ENCODE peak calls at places on chromosome 2, in four cellular contexts. One of them, this sample, is unnamed. For H3K27me3, the result is how much of the 10 kb centered on the place peaks cover.

GRCh38 chr2:37856101-37856751 is 68.9 kb upstream of the RMDN2 start:
- DNase-seq in fibroblast of lung: no peak
- DNase-seq in K562: no peak
- DNase-seq in SK-N-SH: peak
- DNase-seq in this sample: no peak

GRCh38 chr2:69227717-69228116 is 159.3 kb downstream of the GFPT1 start:
- DNase-seq in fibroblast of lung: no peak
- DNase-seq in K562: no peak
- DNase-seq in SK-N-SH: no peak
- DNase-seq in this sample: no peak

GRCh38 chr2:229610359-229610758 is 104.0 kb downstream of the DNER start:
- DNase-seq in fibroblast of lung: peak
- DNase-seq in K562: no peak
- DNase-seq in SK-N-SH: no peak
- DNase-seq in this sample: no peak

GRCh38 chr2:1730047-1730937 is 14.0 kb downstream of the PXDN start:
- DNase-seq in fibroblast of lung: peak
- DNase-seq in K562: no peak
- DNase-seq in SK-N-SH: peak
- DNase-seq in this sample: peak

GRCh38 chr2:205505344-205505743 is 177.0 kb upstream of the NRP2 start:
- DNase-seq in K562: no peak
- DNase-seq in SK-N-SH: no peak
- DNase-seq in fibroblast of lung: no peak
- DNase-seq in this sample: no peak

GRCh38 chr2:71948781-71949536 is 198.7 kb downstream of the CYP26B1 start:
- DNase-seq in SK-N-SH: no peak
- DNase-seq in fibroblast of lung: peak
- DNase-seq in K562: peak
- DNase-seq in this sample: peak

GRCh38 chr2:28619213-28620196 is 123.6 kb downstream of the PLB1 start:
- DNase-seq in K562: no peak
- DNase-seq in SK-N-SH: no peak
- DNase-seq in fibroblast of lung: no peak
- DNase-seq in this sample: no peak

GRCh38 chr2:136191041-136191440 is 73.1 kb upstream of the CXCR4 start:
- DNase-seq in SK-N-SH: no peak
- DNase-seq in fibroblast of lung: no peak
- DNase-seq in K562: no peak
- DNase-seq in this sample: peak

GRCh38 chr2:178733975-178734374 is 73.2 kb downstream of the TTN start:
- DNase-seq in K562: no peak
- DNase-seq in fibroblast of lung: no peak
- DNase-seq in SK-N-SH: no peak
- DNase-seq in this sample: no peak

GRCh38 chr2:46380038-46380940 is 83.1 kb downstream of the EPAS1 start:
- DNase-seq in SK-N-SH: no peak
- DNase-seq in K562: no peak
- DNase-seq in fibroblast of lung: no peak
- DNase-seq in this sample: peak

GRCh38 chr2:48978131-48978530 is 176.2 kb downstream of the FSHR start:
- DNase-seq in K562: no peak
- DNase-seq in fibroblast of lung: no peak
- DNase-seq in SK-N-SH: peak
- DNase-seq in this sample: no peak

GRCh38 chr2:239806276-239806675 is 218.9 kb downstream of the NDUFA10 start:
- DNase-seq in fibroblast of lung: no peak
- DNase-seq in SK-N-SH: no peak
- DNase-seq in K562: no peak
- DNase-seq in this sample: peak

GRCh38 chr2:59259913-59260312 is 1018.8 kb upstream of the FANCL start:
- DNase-seq in fibroblast of lung: no peak
- DNase-seq in SK-N-SH: no peak
- DNase-seq in K562: no peak
- DNase-seq in this sample: no peak

GRCh38 chr2:178403671-178404379 is 47.1 kb downstream of the PRKRA start:
- DNase-seq in SK-N-SH: no peak
- DNase-seq in K562: no peak
- DNase-seq in fibroblast of lung: no peak
- DNase-seq in this sample: no peak

GRCh38 chr2:1859671-1860450 is 115.5 kb upstream of the PXDN start:
- DNase-seq in SK-N-SH: no peak
- DNase-seq in K562: no peak
- DNase-seq in fibroblast of lung: no peak
- DNase-seq in this sample: no peak

GRCh38 chr2:75277111-75277510 is 77.8 kb upstream of the TACR1 start:
- DNase-seq in fibroblast of lung: peak
- DNase-seq in K562: no peak
- DNase-seq in SK-N-SH: no peak
- DNase-seq in this sample: no peak

GRCh38 chr2:106972782-106973181 is 86.8 kb upstream of the ST6GAL2 start:
- DNase-seq in K562: no peak
- DNase-seq in SK-N-SH: no peak
- DNase-seq in fibroblast of lung: peak
- DNase-seq in this sample: no peak

GRCh38 chr2:134499307-134499706 is 219.5 kb downstream of the TMEM163 start:
- DNase-seq in SK-N-SH: peak
- DNase-seq in fibroblast of lung: no peak
- DNase-seq in K562: no peak
- DNase-seq in this sample: no peak
- H3K27ac ChIP-seq in SK-N-SH: peak
- H3K27ac ChIP-seq in fibroblast of lung: no peak
- H3K27ac ChIP-seq in K562: no peak
- H3K27ac ChIP-seq in this sample: no peak

DNA sequence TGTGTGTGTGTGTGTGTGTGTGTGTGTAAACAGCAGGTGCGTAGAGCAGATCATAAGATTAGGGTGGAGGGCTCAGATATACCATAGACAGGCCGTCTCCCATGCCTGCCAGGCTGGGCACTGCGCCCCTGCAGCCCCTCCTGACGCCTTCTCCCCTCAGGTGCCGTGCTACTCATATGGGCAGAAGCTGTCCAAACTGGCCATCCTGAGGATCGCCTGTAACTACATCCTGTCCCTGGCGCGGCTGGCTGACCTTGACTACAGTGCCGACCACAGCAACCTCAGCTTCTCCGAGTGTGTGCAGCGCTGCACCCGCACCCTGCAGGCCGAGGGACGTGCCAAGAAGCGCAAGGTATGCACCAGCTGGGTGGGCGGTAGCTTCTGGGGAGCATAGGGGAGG is 10.0 kb downstream of the ATOH8 start:
- DNase-seq in SK-N-SH: no peak
- DNase-seq in K562: no peak
- DNase-seq in fibroblast of lung: no peak
- DNase-seq in this sample: no peak
- H3K27me3 ChIP-seq in SK-N-SH: under half
- H3K27me3 ChIP-seq in K562: half or more
- H3K27me3 ChIP-seq in fibroblast of lung: under half
- H3K27me3 ChIP-seq in this sample: under half

GRCh38 chr2:20607446-20607845 is 43.5 kb downstream of the HS1BP3 start:
- DNase-seq in fibroblast of lung: no peak
- DNase-seq in SK-N-SH: no peak
- DNase-seq in K562: no peak
- DNase-seq in this sample: no peak

GRCh38 chr2:20609349-20609994 is 41.4 kb downstream of the HS1BP3 start:
- DNase-seq in fibroblast of lung: peak
- DNase-seq in K562: peak
- DNase-seq in SK-N-SH: no peak
- DNase-seq in this sample: peak

GRCh38 chr2:20609995-20610357 is 40.9 kb downstream of the HS1BP3 start:
- DNase-seq in fibroblast of lung: no peak
- DNase-seq in K562: no peak
- DNase-seq in SK-N-SH: no peak
- DNase-seq in this sample: peak

GRCh38 chr2:20611077-20611843 is 39.6 kb downstream of the HS1BP3 start:
- DNase-seq in SK-N-SH: no peak
- DNase-seq in fibroblast of lung: peak
- DNase-seq in K562: no peak
- DNase-seq in this sample: peak

DNA sequence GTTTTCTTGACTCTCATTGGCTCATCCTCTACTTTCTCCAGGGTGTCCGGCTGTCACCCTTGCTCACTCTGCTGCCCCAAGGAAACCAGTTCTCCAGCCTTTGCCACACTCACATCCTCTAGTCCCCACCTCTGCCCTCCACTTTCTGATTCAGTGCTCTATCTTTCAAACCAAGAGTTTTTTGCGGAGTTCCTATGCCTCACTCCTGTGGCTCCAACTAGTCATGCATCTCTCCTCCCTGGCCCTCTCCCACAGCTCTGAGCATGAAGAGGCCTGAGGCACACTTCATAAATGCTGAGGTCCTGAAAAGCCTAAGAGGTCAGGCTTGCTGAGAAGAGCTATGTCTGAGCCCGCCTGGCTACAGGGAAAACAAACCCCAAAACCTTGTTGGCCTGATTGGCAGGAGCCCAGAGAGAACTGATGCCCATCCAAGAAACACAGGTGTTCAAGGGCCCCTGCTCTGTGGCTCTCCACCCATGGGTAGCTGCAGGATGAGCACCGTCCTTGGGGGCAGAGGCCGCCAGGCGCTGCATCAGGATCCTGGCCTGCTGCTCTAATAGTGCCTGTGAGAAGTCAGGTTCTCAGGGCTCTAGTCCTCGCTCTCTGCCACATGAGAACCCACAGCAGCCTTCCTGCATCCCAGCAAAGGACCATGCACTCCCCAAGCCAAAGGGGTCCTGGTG is 42.1 kb downstream of the HS1BP3 start:
- DNase-seq in SK-N-SH: no peak
- DNase-seq in fibroblast of lung: peak
- DNase-seq in K562: no peak
- DNase-seq in this sample: peak
- H3K9ac ChIP-seq in SK-N-SH: no peak
- H3K9ac ChIP-seq in fibroblast of lung: no peak
- H3K9ac ChIP-seq in K562: no peak
- H3K9ac ChIP-seq in this sample: no peak

GRCh38 chr2:134245340-134245984 is 8.4 kb upstream of the MGAT5 start:
- DNase-seq in fibroblast of lung: peak
- DNase-seq in SK-N-SH: peak
- DNase-seq in K562: peak
- DNase-seq in this sample: peak
- H3K27ac ChIP-seq in fibroblast of lung: no peak
- H3K27ac ChIP-seq in SK-N-SH: peak
- H3K27ac ChIP-seq in K562: no peak
- H3K27ac ChIP-seq in this sample: no peak

DNA sequence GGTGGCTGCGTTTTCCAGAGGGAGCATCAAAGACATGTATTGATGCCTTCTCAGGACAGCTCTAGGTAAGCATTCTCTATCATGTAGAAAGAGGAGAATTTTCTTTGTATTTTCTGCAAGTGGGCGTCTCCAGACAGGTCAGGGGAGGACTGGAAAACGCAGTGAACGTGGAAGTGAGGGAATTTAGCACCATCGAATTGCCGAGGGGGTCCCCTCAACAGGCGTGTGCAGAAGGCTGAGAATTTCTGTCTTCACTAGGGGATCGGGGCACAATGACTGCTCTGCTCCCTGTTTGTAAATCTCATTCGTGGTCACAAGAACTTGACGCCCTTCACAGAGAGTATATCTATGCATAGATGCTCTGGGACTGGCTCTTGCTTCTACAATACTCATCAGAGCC is 5.0 kb upstream of the NTSR2 start:
- DNase-seq in SK-N-SH: no peak
- DNase-seq in fibroblast of lung: no peak
- DNase-seq in K562: no peak
- DNase-seq in this sample: no peak
- H3K27me3 ChIP-seq in SK-N-SH: under half
- H3K27me3 ChIP-seq in fibroblast of lung: under half
- H3K27me3 ChIP-seq in K562: half or more
- H3K27me3 ChIP-seq in this sample: under half

GRCh38 chr2:95391641-95392310 is 10.7 kb upstream of the FAHD2A start:
- DNase-seq in K562: no peak
- DNase-seq in fibroblast of lung: no peak
- DNase-seq in SK-N-SH: no peak
- DNase-seq in this sample: peak

GRCh38 chr2:95388878-95389255 is 13.6 kb upstream of the FAHD2A start:
- DNase-seq in K562: no peak
- DNase-seq in fibroblast of lung: no peak
- DNase-seq in SK-N-SH: no peak
- DNase-seq in this sample: no peak

GRCh38 chr2:95390881-95391321 is 11.6 kb upstream of the FAHD2A start:
- DNase-seq in SK-N-SH: no peak
- DNase-seq in fibroblast of lung: no peak
- DNase-seq in K562: no peak
- DNase-seq in this sample: peak

GRCh38 chr2:95389256-95390119 is 13.0 kb upstream of the FAHD2A start:
- DNase-seq in K562: peak
- DNase-seq in fibroblast of lung: peak
- DNase-seq in SK-N-SH: peak
- DNase-seq in this sample: peak

DNA sequence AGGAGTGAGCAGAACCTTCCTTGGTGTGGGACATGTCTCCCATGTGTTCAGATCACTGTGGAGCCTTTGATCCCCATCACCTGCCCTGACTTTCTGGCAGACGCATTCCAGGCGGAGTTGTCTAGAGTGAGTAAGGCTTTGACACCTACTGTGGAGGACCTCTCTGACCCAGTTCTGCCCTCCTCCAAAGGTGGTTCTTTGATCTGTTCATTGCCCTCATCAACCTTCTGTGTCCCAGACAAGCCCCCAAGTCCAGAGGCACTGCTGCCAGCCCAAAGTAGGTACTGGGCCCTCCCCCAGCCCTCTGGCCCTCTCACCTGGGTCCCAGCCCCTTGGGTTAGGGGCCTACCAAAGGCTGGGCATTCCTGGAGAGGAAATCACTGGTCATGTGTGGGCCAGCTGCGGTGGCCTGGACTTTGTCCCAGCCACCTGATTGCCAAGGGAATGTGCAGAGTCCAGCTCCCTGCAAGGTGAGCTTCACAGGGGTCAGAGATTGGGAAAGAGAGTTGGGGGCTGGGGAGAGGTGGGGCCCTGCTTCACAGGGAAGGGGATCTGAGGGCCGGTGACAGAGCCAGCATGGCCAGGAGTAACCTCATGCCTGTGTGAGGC is 12.1 kb upstream of the FAHD2A start:
- DNase-seq in SK-N-SH: no peak
- DNase-seq in fibroblast of lung: no peak
- DNase-seq in K562: no peak
- DNase-seq in this sample: peak
- H3K9ac ChIP-seq in SK-N-SH: no peak
- H3K9ac ChIP-seq in fibroblast of lung: no peak
- H3K9ac ChIP-seq in K562: no peak
- H3K9ac ChIP-seq in this sample: no peak

DNA sequence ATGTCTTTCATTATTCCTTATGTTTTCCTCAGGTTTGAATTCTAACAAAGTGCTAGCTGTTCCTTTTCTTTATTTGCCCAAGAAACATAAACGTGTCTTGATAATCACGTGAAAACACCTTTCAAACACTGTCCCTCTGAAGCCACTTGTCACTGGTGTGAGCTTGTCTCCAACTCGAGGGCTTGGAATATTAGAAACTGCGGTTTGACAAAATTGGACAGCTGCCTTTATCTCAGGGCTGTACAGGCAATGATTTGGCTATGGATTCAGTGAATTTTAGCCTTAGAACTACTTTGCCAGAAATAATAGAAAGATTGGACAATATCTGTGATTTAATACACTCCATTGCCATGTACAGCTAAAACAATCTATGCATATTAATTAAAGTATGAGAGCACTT is 763.0 kb upstream of the ACVR2A start:
- DNase-seq in K562: no peak
- DNase-seq in SK-N-SH: no peak
- DNase-seq in fibroblast of lung: no peak
- DNase-seq in this sample: no peak
- H3K27ac ChIP-seq in K562: no peak
- H3K27ac ChIP-seq in SK-N-SH: no peak
- H3K27ac ChIP-seq in fibroblast of lung: no peak
- H3K27ac ChIP-seq in this sample: no peak

This sample was measured in endodermal cell.